ENCODE peak calls at places on chromosome X, in seven cellular contexts. I is lower lobe of right lung, U is K562, P is adrenal gland, A is AG10803, O is cardiac fibroblast, R is fibroblast of lung. E is an unnamed sample.

GRCh38 chrX:153055827-153056748 is at the start of gene PNMA3:
- DNase-seq in R (no peak), A (no peak), U (peak), I (no peak), P (no peak), O (no peak), E (no peak)

GRCh38 chrX:45400380-45400779 is 199.7 kb upstream of the DIPK2B start:
- DNase-seq in U (no peak), O (peak), A (peak), I (no peak), P (no peak), R (peak), E (peak)

GRCh38 chrX:19183777-19184485 is 61.7 kb upstream of the ADGRG2 start:
- DNase-seq in O (no peak), U (no peak), P (no peak), I (no peak), A (no peak), R (no peak), E (peak)

GRCh38 chrX:15849555-15849954 is 5.1 kb downstream of the AP1S2 start:
- DNase-seq in P (no peak), O (peak), U (peak), R (peak), I (no peak), A (no peak), E (peak)

GRCh38 chrX:10156199-10157031 is at the start of gene CLCN4:
- DNase-seq in U (no peak), O (peak), R (peak), A (peak), I (peak), P (peak), E (peak)

GRCh38 chrX:69158166-69159040 is 6.8 kb downstream of the PJA1 start:
- DNase-seq in O (peak), A (peak), I (no peak), P (peak), U (peak), R (peak), E (peak)

GRCh38 chrX:25021132-25021498 is 5.3 kb upstream of the ARX start:
- DNase-seq in P (no peak), I (no peak), R (no peak), O (no peak), U (no peak), A (no peak), E (no peak)

GRCh38 chrX:66633541-66633940 is 5.3 kb downstream of the EDA2R start:
- DNase-seq in R (peak), A (peak), P (no peak), I (no peak), O (peak), U (no peak), E (peak)

GRCh38 chrX:20740443-20740842 is 473.7 kb upstream of the RPS6KA3 start:
- DNase-seq in A (no peak), I (no peak), P (no peak), U (no peak), O (no peak), R (no peak), E (no peak)

GRCh38 chrX:122238801-122239200 is 945.3 kb upstream of the GRIA3 start:
- DNase-seq in R (no peak), P (no peak), I (no peak), O (peak), A (peak), U (no peak), E (peak)

GRCh38 chrX:143873343-143873742 is 10.5 kb upstream of the UBE2NL start:
- DNase-seq in I (no peak), A (peak), U (no peak), R (peak), O (peak), P (no peak), E (peak)
- H3K4me3 ChIP-seq in I (no peak), A (no peak), U (no peak), R (no peak), O (no peak), P (no peak), E (no peak)

GRCh38 chrX:7926914-7927258 is 327 bp downstream of the PNPLA4 start:
- DNase-seq in U (no peak), I (no peak), O (no peak), A (no peak), R (no peak), P (no peak), E (no peak)

GRCh38 chrX:7926501-7926900 is 712 bp downstream of the PNPLA4 start:
- DNase-seq in R (peak), O (peak), P (no peak), U (no peak), A (no peak), I (no peak), E (peak)

GRCh38 chrX:7921750-7922149 is 5.5 kb downstream of the PNPLA4 start:
- DNase-seq in I (no peak), P (no peak), R (no peak), A (no peak), U (no peak), O (no peak), E (no peak)

GRCh38 chrX:7925867-7926472 is 1.2 kb downstream of the PNPLA4 start:
- DNase-seq in U (peak), R (peak), P (peak), A (peak), I (peak), O (peak), E (peak)

DNA sequence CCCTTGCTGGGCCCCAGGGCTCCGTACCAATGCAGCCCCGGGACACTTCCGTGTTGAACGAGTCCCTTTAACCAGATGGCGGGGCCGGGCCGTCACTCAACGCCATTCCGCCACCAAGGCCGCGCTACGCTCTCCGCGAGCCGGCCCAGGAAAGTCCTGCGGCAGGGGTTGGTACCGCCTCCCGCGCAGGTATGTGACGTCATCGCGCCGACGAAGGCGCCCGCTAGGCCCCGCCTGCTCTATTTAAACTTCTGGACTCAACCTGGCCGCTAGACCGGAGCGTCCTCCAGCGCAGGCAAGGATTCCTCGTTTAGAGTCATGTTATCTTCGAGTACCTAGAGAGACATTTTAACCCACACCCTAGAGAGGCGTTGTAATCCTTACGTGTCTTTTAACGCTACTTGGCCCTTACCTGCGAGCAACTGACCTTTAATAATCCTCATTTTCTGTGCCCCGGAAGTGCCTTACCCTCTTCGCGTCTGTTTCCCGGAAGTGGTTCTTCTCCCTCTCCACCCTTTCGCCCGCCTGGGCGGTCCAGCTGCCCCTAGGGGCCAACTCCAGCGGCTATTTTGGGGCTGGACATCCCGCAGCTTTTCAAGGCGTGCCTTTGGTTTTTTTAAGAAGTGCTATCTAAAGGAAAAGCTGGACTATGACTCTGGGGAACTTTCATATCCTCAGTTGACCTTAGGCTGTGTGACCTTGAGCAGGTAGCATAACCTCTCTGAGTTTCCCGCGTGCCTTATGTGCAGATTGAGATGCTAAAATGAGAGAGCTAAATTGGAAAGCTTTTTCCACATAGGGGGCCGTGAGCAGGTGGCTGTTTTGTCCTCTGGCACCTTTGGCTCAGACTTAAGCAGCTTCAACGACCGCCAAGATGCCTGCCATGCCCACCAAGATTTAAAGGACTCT is at the start of gene PNPLA4:
- DNase-seq in O (peak), R (peak), P (peak), U (peak), A (peak), I (peak), E (peak)
- TF ChIP-seq CTCF in O (no peak), R (peak), P (peak), U (peak), A (peak), I (peak), E (peak)

GRCh38 chrX:74259879-74260491 is 44.0 kb upstream of the ZCCHC13 start:
- DNase-seq in R (no peak), I (no peak), A (no peak), U (no peak), O (no peak), P (no peak), E (no peak)
- H3K4me3 ChIP-seq in R (no peak), I (no peak), A (no peak), U (no peak), O (no peak), P (no peak), E (no peak)

DNA sequence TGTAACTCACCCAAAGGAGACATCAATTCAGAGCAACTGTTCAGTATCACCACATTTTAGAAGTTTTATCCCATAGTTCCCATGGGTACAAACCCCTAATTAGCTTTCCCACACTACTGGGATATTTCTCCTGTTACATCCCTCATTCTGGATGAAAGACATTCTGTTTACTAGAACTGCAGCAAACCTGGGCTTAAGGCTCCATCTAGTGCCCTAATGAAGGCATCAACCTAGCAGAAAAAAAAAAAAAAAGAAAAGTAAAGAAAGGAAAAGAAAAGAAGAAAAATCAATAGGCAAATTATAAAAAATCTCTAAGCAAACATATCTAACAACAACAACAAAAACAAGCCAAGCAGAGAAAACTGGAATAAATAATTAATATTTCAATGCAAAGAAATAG is 133.7 kb upstream of the CPXCR1 start:
- DNase-seq in R (no peak), U (no peak), P (no peak), A (no peak), I (no peak), O (peak), E (peak)
- TF ChIP-seq CTCF in R (no peak), U (no peak), P (peak), A (no peak), I (peak), O (peak), E (peak)

GRCh38 chrX:129493643-129494042 is 29.6 kb downstream of the SMARCA1 start:
- DNase-seq in P (no peak), O (peak), A (peak), U (no peak), I (no peak), R (no peak), E (peak)
- H3K4me3 ChIP-seq in P (no peak), O (no peak), A (no peak), U (no peak), I (no peak), R (no peak), E (no peak)

GRCh38 chrX:147875866-147876596 is 35.7 kb upstream of the FMR1 start:
- DNase-seq in P (no peak), I (no peak), O (peak), R (no peak), U (no peak), A (no peak), E (no peak)

GRCh38 chrX:147877726-147878125 is 34.0 kb upstream of the FMR1 start:
- DNase-seq in P (no peak), R (no peak), U (no peak), A (no peak), I (no peak), O (no peak), E (no peak)

DNA sequence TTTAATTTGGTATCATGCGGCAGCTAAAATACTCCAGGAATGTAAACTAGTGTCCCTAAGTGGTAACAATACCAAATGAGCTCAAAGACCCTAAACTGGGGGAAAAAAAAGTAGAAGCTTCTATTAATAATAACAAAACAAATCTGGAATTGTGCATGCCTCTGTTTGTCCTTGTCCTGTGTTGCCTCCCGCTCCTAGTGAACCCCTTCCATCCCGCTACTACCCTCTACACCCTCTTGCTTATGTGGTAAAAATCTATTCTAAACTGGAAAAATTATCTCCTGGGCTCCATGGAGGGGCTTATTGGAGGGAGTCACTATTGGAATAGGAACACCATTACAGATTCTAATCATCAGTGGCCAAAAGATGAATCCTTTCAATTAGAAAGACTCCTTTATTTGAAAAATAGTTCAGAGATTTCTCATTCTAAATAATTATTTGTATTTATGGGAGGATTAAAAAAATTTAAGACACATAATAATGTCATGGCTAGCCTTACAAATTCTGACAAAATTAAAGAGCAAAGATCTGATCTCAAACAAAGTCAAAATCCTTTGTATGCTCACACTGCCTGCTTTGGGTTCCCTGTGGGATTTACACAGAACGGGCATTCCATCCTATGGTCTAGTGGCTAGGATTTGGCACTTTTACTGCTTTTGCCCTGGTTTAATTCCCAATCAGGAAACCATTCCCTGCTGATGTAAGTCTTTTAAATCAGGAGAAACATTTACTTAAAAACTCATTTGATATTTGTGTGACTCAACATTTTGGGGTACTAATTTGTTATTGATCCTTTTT is 34.7 kb upstream of the FMR1 start:
- DNase-seq in A (no peak), U (no peak), I (no peak), R (no peak), O (no peak), P (no peak), E (no peak)
- TF ChIP-seq CTCF in A (no peak), U (no peak), I (no peak), R (no peak), O (no peak), P (no peak), E (no peak)